ENCODE peak calls at places on chromosome 19, in six cellular contexts. S is heart right ventricle; F is psoas muscle; H is CD4-positive, alpha-beta memory T cell; T is colonic mucosa; X is kidney epithelial cell. M is an unnamed sample. For H3K27me3, the result is how much of the 10 kb centered on the place peaks cover.

GRCh38 chr19:4473708-4474503 is 1.8 kb downstream of the HDGFL2 start:
- DNase-seq in S (no peak), F (no peak), H (no peak), T (no peak), X (no peak), M (no peak)

GRCh38 chr19:313169-313987 is 22.2 kb upstream of the PLPP2 start:
- DNase-seq in S (no peak), F (no peak), H (no peak), T (no peak), X (no peak), M (no peak)

GRCh38 chr19:18659281-18660050 is 22.6 kb downstream of the KLHL26 start:
- DNase-seq in S (peak), F (peak), H (no peak), T (no peak), X (no peak), M (no peak)

GRCh38 chr19:3276341-3276799 is 51.9 kb downstream of the CELF5 start:
- DNase-seq in S (no peak), F (no peak), H (peak), T (peak), X (no peak), M (no peak)

GRCh38 chr19:29672933-29673336 is 7.7 kb downstream of the PLEKHF1 start:
- DNase-seq in S (no peak), F (peak), H (peak), T (no peak), X (no peak), M (no peak)

GRCh38 chr19:1825909-1826556 is 14.0 kb upstream of the ATP8B3 start:
- DNase-seq in S (peak), F (peak), H (peak), T (peak), X (no peak), M (no peak)

GRCh38 chr19:16366056-16366432 is 41.4 kb downstream of the KLF2 start:
- DNase-seq in S (no peak), F (peak), H (no peak), T (no peak), X (no peak), M (no peak)

GRCh38 chr19:28578208-28578607 is 634.7 kb downstream of the UQCRFS1 start:
- DNase-seq in S (no peak), F (no peak), H (no peak), T (no peak), X (no peak), M (no peak)

GRCh38 chr19:29873024-29873800 is 61.4 kb downstream of the CCNE1 start:
- DNase-seq in S (peak), F (peak), H (peak), T (peak), X (no peak), M (no peak)

GRCh38 chr19:21908066-21908465 is 72.1 kb upstream of the ZNF43 start:
- DNase-seq in S (no peak), F (no peak), H (no peak), T (no peak), X (no peak), M (no peak)

GRCh38 chr19:29483944-29484581 is 41.7 kb upstream of the VSTM2B start:
- DNase-seq in S (no peak), F (no peak), H (no peak), T (no peak), X (no peak), M (no peak)

GRCh38 chr19:2867025-2867991 is at the start of gene ZNF556:
- DNase-seq in S (no peak), F (peak), H (no peak), T (no peak), X (no peak), M (no peak)

GRCh38 chr19:7267792-7268736 is 26.1 kb downstream of the INSR start:
- DNase-seq in S (no peak), F (peak), H (no peak), T (peak), X (no peak), M (no peak)

GRCh38 chr19:11373166-11373884 is 1.1 kb upstream of the SWSAP1 start:
- DNase-seq in S (no peak), F (no peak), H (no peak), T (no peak), X (no peak), M (no peak)

GRCh38 chr19:42065511-42065910 is 4.5 kb downstream of the GRIK5 start:
- DNase-seq in S (no peak), F (no peak), H (no peak), T (no peak), X (no peak), M (no peak)

GRCh38 chr19:51586103-51586728 is 15.1 kb downstream of the ZNF175 start:
- DNase-seq in S (no peak), F (no peak), H (no peak), T (no peak), X (no peak), M (no peak)

GRCh38 chr19:42069619-42070293 is at the start of gene GRIK5:
- DNase-seq in S (no peak), F (no peak), H (no peak), T (no peak), X (no peak), M (no peak)

GRCh38 chr19:17037184-17037583 is 10.6 kb upstream of the CPAMD8 start:
- DNase-seq in S (no peak), F (no peak), H (no peak), T (no peak), X (no peak), M (no peak)

GRCh38 chr19:42216653-42217521 is 590 bp downstream of the DEDD2 start:
- DNase-seq in S (peak), F (peak), H (no peak), T (peak), X (no peak), M (no peak)

GRCh38 chr19:42121666-42122069 is 10.6 kb downstream of the POU2F2 start:
- DNase-seq in S (peak), F (peak), H (peak), T (peak), X (no peak), M (peak)

GRCh38 chr19:11046608-11047354 is 42.5 kb upstream of the LDLR start:
- DNase-seq in S (no peak), F (no peak), H (no peak), T (no peak), X (no peak), M (no peak)

DNA sequence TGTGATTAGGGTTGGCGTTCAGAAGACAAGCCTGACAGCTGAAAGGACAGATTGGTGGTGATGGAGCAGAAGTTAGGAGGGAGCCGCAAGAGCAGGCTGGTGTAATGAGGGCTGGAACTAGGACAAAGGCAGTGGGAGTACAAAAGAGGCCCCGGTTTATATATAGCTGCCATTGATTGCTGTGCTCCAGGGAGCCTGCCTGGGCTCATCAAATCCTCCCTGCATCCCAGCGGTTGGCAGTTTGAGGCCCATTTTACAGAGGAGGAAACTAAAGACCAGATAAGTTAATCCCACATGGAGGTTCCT is 123.7 kb downstream of the CACNA1A start:
- DNase-seq in S (no peak), F (no peak), H (no peak), T (no peak), X (no peak), M (no peak)
- H3K27me3 ChIP-seq in S (under half), F (under half), H (under half), T (under half), X (under half), M (under half)

GRCh38 chr19:55426042-55426441 is 17.1 kb downstream of the SHISA7 start:
- DNase-seq in S (no peak), F (no peak), H (no peak), T (no peak), X (no peak), M (no peak)
- H3K27me3 ChIP-seq in S (under half), F (half or more), H (under half), T (under half), X (under half), M (under half)

GRCh38 chr19:47436712-47437401 is 17.5 kb upstream of the MEIS3 start:
- DNase-seq in S (peak), F (peak), H (peak), T (peak), X (no peak), M (no peak)
- H3K27me3 ChIP-seq in S (half or more), F (half or more), H (under half), T (under half), X (under half), M (under half)

DNA sequence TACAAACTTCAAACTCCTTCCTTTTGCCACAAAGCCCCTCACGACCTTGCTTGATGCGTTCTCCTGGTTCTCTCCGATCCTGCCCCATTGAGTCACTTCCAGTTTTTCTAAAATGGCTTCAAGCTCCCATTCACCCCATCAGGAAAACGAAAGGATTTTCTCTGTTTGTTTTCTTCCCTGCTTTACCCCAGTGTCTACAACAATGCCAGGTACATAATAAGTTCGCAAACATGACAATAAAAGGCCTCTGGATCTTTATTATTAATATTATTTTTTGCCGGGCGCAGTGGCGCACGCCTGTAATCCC is 824 bp upstream of the SERTAD3 start:
- DNase-seq in S (no peak), F (no peak), H (no peak), T (no peak), X (no peak), M (no peak)
- H3K27me3 ChIP-seq in S (under half), F (under half), H (under half), T (under half), X (under half), M (under half)

GRCh38 chr19:50206191-50206590 is 2.8 kb downstream of the MYH14 start:
- DNase-seq in S (no peak), F (no peak), H (no peak), T (peak), X (no peak), M (no peak)
- H3K27me3 ChIP-seq in S (under half), F (under half), H (under half), T (under half), X (under half), M (under half)

GRCh38 chr19:39736088-39736487 is 1.7 kb downstream of the CLC start:
- DNase-seq in S (no peak), F (no peak), H (no peak), T (no peak), X (no peak), M (no peak)
- H3K27me3 ChIP-seq in S (under half), F (under half), H (under half), T (under half), X (under half), M (under half)

M was measured in BJ.